ENCODE peak calls at places on chromosomes 11 and 22, in eight cellular contexts. E is right cardiac atrium; C is CD8-positive, alpha-beta T cell; M is K562; Q is A549; D is body of pancreas; Z is PC-3; B is left lung. Y is an unnamed sample. For H3K4me1, the result is how much of the 10 kb centered on the place peaks cover.

GRCh38 chr11:94168882-94169281 is 40.2 kb downstream of the PANX1 start:
- ATAC-seq in Z (no peak), E (no peak), D (no peak), Q (no peak), C (no peak), B (no peak), M (no peak), Y (no peak)

GRCh38 chr11:8239536-8240228 is 24.0 kb downstream of the LMO1 start:
- ATAC-seq in B (no peak), D (no peak), E (no peak), Z (no peak), Q (no peak), C (no peak), M (no peak), Y (no peak)

GRCh38 chr11:1090600-1091331 is 16.1 kb downstream of the MUC2 start:
- ATAC-seq in Z (no peak), D (no peak), Q (no peak), C (no peak), B (no peak), M (no peak), E (no peak), Y (no peak)

GRCh38 chr11:24645563-24645962 is 148.7 kb downstream of the LUZP2 start:
- ATAC-seq in Q (no peak), Z (no peak), M (no peak), E (no peak), C (no peak), D (no peak), B (no peak), Y (no peak)

GRCh38 chr11:8066036-8066910 is 14.7 kb upstream of the TUB start:
- ATAC-seq in B (no peak), Z (no peak), C (no peak), Q (peak), E (no peak), M (no peak), D (no peak), Y (no peak)

GRCh38 chr22:36365020-36365411 is 22.8 kb downstream of the MYH9 start:
- ATAC-seq in B (peak), M (peak), Z (peak), Q (peak), E (peak), C (peak), D (no peak), Y (peak)

GRCh38 chr11:112613051-112613972 is 347.9 kb upstream of the NCAM1 start:
- ATAC-seq in M (no peak), B (peak), C (no peak), Z (no peak), E (peak), Q (peak), D (peak), Y (peak)

GRCh38 chr11:71453911-71454304 is 905 bp downstream of the NADSYN1 start:
- ATAC-seq in E (no peak), C (no peak), B (no peak), Q (no peak), M (no peak), Z (no peak), D (no peak), Y (no peak)

GRCh38 chr11:11335043-11335442 is 18.0 kb downstream of the CSNK2A3 start:
- ATAC-seq in M (no peak), Q (no peak), D (no peak), E (no peak), C (no peak), B (no peak), Z (no peak), Y (no peak)

GRCh38 chr22:36497910-36498669 is 8.8 kb downstream of the FOXRED2 start:
- ATAC-seq in B (no peak), M (no peak), Z (no peak), Q (peak), E (no peak), C (no peak), D (no peak), Y (no peak)

GRCh38 chr22:38413085-38414008 is 41.7 kb downstream of the KCNJ4 start:
- ATAC-seq in Q (peak), C (peak), M (no peak), Z (no peak), D (peak), B (peak), E (peak), Y (peak)

GRCh38 chr11:32231909-32232493 is 141.1 kb downstream of the RCN1 start:
- ATAC-seq in D (no peak), C (no peak), M (peak), Z (peak), Q (peak), E (no peak), B (peak), Y (no peak)

GRCh38 chr11:111870522-111870886 is 877 bp downstream of the ALG9 start:
- ATAC-seq in D (no peak), C (no peak), Q (no peak), B (no peak), Z (no peak), M (peak), E (no peak), Y (no peak)

GRCh38 chr11:126197277-126197939 is 14.0 kb downstream of the RPUSD4 start:
- ATAC-seq in E (no peak), B (peak), C (no peak), M (no peak), D (peak), Q (no peak), Z (no peak), Y (no peak)

GRCh38 chr11:121291896-121292502 is 572 bp upstream of the SC5D start:
- ATAC-seq in M (peak), Z (peak), E (peak), D (peak), C (peak), Q (peak), B (peak), Y (peak)

GRCh38 chr22:22988150-22988549 is 82.2 kb upstream of the GNAZ start:
- ATAC-seq in Z (no peak), D (no peak), M (peak), C (no peak), E (no peak), Q (no peak), B (no peak), Y (no peak)

GRCh38 chr22:29704528-29705285 is 15.1 kb upstream of the CABP7 start:
- ATAC-seq in Z (peak), B (peak), Q (peak), D (peak), E (peak), M (peak), C (no peak), Y (no peak)

GRCh38 chr11:12818333-12819015 is 144.3 kb downstream of the TEAD1 start:
- ATAC-seq in C (no peak), D (no peak), B (no peak), Q (no peak), M (no peak), E (no peak), Z (no peak), Y (no peak)

GRCh38 chr11:60280412-60280811 is at the start of gene MS4A4A:
- ATAC-seq in Q (no peak), E (peak), Z (no peak), B (peak), D (no peak), M (no peak), C (no peak), Y (peak)

GRCh38 chr11:130454495-130455262 is 6.2 kb downstream of the ADAMTS15 start:
- ATAC-seq in C (no peak), M (no peak), Q (no peak), E (no peak), Z (no peak), D (no peak), B (no peak), Y (no peak)

GRCh38 chr11:63846897-63847296 is 8.0 kb downstream of the MARK2 start:
- ATAC-seq in D (no peak), B (no peak), Q (no peak), E (no peak), C (no peak), Z (no peak), M (no peak), Y (no peak)
- H3K27ac ChIP-seq in D (peak), B (no peak), Q (no peak), E (no peak), C (no peak), Z (peak), M (no peak), Y (no peak)

GRCh38 chr11:45665933-45666647 is 668 bp upstream of the CHST1 start:
- ATAC-seq in Q (peak), M (no peak), E (peak), D (no peak), Z (no peak), C (no peak), B (peak), Y (peak)
- H3K4me3 ChIP-seq in Q (peak), M (no peak), E (peak), D (no peak), Z (no peak), C (no peak), B (no peak), Y (peak)

DNA sequence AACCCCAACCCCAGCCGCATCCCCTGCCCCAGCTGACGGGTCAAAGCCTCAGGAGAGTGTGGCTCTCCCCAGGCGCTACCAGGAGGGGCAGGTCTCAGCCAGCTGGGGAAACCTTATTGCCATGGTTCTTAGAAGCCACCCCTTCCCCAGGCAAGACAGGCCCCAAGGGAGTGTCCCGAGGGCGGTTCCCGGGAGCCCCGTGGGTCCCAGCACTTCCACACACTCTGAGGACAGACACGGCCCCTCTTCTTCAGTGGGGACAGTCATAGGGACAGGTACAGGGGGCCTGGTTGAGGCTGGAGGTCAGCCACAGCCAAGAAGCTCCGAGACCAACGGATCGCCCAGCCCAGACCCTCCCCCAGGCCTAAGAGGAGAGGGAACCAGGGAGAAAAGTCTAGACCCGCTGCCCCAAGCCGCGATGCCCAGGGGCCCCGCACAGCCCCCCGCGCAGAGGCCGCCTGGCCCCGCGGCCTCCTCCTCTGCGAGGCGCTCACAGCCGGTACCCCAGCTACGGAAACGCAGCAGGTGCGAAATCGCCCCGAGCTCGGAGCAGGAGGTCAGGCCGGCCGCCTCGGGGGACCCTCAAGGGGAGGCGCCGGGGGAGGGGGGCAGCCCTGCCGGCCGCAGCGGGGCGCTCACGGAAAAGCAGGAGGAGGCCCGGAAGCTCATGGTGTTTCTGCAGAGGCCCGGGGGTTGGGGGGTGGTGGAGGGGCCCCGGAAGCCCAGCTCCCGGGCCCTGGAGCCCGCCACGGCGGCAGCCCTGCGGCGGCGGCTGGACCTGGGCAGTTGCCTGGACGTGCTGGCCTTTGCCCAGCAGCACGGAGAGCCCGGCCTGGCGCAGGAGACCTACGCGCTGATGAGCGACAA is 2.6 kb downstream of the KLHDC7B start:
- ATAC-seq in E (no peak), D (peak), B (peak), C (peak), M (no peak), Z (no peak), Q (no peak), Y (no peak)
- H3K4me1 ChIP-seq in E (under half), D (under half), B (half or more), C (under half), M (under half), Z (under half), Q (under half), Y (under half)

GRCh38 chr11:72965672-72966071 is 151.5 kb downstream of the ATG16L2 start:
- ATAC-seq in B (no peak), Z (no peak), M (no peak), D (no peak), C (no peak), E (peak), Q (no peak), Y (no peak)

GRCh38 chr11:72958790-72959189 is 144.6 kb downstream of the ATG16L2 start:
- ATAC-seq in E (no peak), B (no peak), Z (no peak), D (no peak), C (no peak), M (no peak), Q (no peak), Y (no peak)

GRCh38 chr11:72962717-72963116 is 148.5 kb downstream of the ATG16L2 start:
- ATAC-seq in C (no peak), B (no peak), E (no peak), D (no peak), M (peak), Z (no peak), Q (no peak), Y (no peak)

GRCh38 chr11:72959998-72960731 is 146.0 kb downstream of the ATG16L2 start:
- ATAC-seq in M (no peak), Q (no peak), Z (no peak), D (no peak), C (no peak), E (peak), B (no peak), Y (no peak)

DNA sequence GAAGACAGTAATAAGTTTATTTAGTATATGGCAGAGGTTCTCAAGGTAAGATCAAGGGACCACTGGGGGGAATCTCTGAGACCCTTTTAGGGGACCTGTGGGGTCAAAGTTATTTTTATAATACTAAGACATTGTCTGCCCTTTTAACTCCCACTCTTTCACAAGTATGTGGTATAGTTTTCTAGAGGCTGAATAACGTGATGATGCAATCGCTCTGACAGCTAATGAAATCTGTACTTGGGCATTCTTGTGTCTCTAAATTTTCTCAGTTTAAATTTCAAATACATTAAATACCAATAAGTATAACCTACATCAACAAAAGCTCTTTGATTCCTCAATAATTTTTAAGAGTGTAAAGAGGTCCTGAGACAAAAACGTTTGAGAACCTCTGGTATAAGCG is 147.9 kb downstream of the ATG16L2 start:
- ATAC-seq in B (peak), M (peak), E (no peak), D (no peak), Z (no peak), C (no peak), Q (no peak), Y (no peak)
- H3K27ac ChIP-seq in B (no peak), M (no peak), E (no peak), D (no peak), Z (no peak), C (no peak), Q (peak), Y (no peak)